ENCODE peak calls at places on chromosomes 12 and 14, in seven cellular contexts. N, P, B, X, F, G and L are unnamed samples.

GRCh38 chr12:49777800-49778748 is 36.7 kb downstream of the TMBIM6 start:
- DNase-seq in N (peak; percentile 62), P (peak; percentile 72), B (peak; percentile 42), X (peak; percentile 64), F (peak; percentile 90), G (peak; percentile 69), L (peak; percentile 59)

GRCh38 chr12:16984484-16984883 is 378.5 kb upstream of the LMO3 start:
- DNase-seq in N (no peak), P (no peak), B (no peak), X (no peak), F (no peak), G (no peak), L (peak; percentile 71)

GRCh38 chr12:121632069-121632970 is 6.0 kb downstream of the ORAI1 start:
- DNase-seq in N (no peak), P (no peak), B (no peak), X (no peak), F (no peak), G (no peak), L (no peak)

GRCh38 chr14:75279153-75279738 is 618 bp downstream of the FOS start:
- DNase-seq in N (peak; percentile 83), P (peak; percentile 57), B (no peak), X (peak; percentile 61), F (peak; percentile 46), G (no peak), L (no peak)

GRCh38 chr12:103401421-103401820 is 94.3 kb downstream of the C12orf42 start:
- DNase-seq in N (no peak), P (peak; percentile 54), B (peak; percentile 7), X (no peak), F (peak; percentile 27), G (peak; percentile 84), L (no peak)

GRCh38 chr14:99252940-99253868 is 18.8 kb downstream of the BCL11B start:
- DNase-seq in N (no peak), P (no peak), B (no peak), X (no peak), F (no peak), G (no peak), L (no peak)

GRCh38 chr12:77847060-77847541 is 16.4 kb downstream of the NAV3 start:
- DNase-seq in N (peak; percentile 43), P (no peak), B (no peak), X (no peak), F (no peak), G (peak; percentile 39), L (peak; percentile 79)

GRCh38 chr12:6226002-6226700 is 26.0 kb downstream of the CD9 start:
- DNase-seq in N (peak; percentile 79), P (peak; percentile 77), B (no peak), X (no peak), F (no peak), G (no peak), L (no peak)

GRCh38 chr12:3152892-3153291 is 75.7 kb downstream of the TSPAN9 start:
- DNase-seq in N (no peak), P (no peak), B (no peak), X (no peak), F (no peak), G (no peak), L (no peak)

GRCh38 chr12:75725505-75726120 is 214.2 kb upstream of the KRR1 start:
- DNase-seq in N (peak; percentile 77), P (no peak), B (peak; percentile 89), X (no peak), F (no peak), G (peak; percentile 87), L (no peak)

GRCh38 chr12:78470354-78471195 is 394.0 kb upstream of the SYT1 start:
- DNase-seq in N (peak; percentile 63), P (peak; percentile 43), B (peak; percentile 37), X (peak; percentile 60), F (peak; percentile 72), G (peak; percentile 64), L (peak; percentile 60)

DNA sequence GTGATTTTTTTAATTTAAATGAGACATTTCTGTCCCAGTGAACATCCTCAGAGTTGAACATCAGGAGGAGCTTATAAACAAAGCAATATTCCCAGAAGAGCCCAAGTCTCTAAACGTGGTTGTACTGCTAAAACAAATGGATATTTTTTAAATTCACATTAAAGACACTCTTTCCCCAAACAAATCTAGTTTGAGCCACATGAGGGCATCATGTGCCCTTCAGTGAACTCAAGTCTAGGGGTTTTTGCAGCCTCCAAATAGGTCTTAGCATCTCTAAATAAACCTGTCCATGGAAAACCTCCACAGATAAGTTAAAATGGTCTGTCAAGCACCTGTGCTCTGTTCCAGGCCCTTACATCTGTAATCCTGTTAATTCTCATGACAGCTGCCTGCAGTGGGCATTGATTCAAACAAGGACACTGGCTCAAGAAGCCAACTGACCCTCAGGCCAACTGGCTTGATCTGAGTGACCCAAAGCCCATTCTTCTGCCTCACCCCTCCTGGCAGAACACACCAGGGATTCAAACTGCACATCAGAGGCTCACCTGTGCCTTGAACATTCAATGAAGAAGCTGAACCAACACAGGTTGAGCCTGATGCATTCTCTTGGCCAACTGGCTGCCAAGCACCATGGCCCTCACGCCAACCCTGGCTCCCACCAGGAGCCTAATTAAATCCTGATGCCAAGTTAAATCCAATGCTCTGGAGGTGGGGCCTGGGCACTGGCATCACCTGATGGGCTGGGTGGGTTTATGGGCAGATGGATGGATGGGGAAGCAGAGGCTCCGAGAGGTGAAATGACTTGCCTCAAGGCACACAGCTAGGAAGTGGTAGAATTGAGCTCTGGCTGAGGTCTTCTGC is 8.6 kb downstream of the ISCU start:
- DNase-seq in N (peak; percentile 77), P (no peak), B (peak; percentile 28), X (peak; percentile 61), F (peak; percentile 57), G (peak; percentile 51), L (peak; percentile 76)
- TF ChIP-seq EZH2phosphoT487 in N (no peak), P (no peak), B (no peak), X (no peak), F (no peak), G (no peak), L (no peak)

GRCh38 chr14:76419399-76419798 is 43.5 kb downstream of the ESRRB start:
- DNase-seq in N (no peak), P (no peak), B (no peak), X (no peak), F (no peak), G (no peak), L (no peak)

GRCh38 chr14:76420827-76421226 is 44.9 kb downstream of the ESRRB start:
- DNase-seq in N (no peak), P (no peak), B (no peak), X (no peak), F (no peak), G (no peak), L (no peak)

GRCh38 chr14:76423534-76423933 is 47.6 kb downstream of the ESRRB start:
- DNase-seq in N (no peak), P (no peak), B (no peak), X (no peak), F (no peak), G (no peak), L (no peak)

GRCh38 chr14:76422662-76423061 is 46.7 kb downstream of the ESRRB start:
- DNase-seq in N (no peak), P (no peak), B (no peak), X (no peak), F (no peak), G (no peak), L (no peak)

GRCh38 chr14:76421662-76422061 is 45.7 kb downstream of the ESRRB start:
- DNase-seq in N (no peak), P (no peak), B (no peak), X (no peak), F (peak; percentile 50), G (no peak), L (no peak)
- H3K27ac ChIP-seq in N (no peak overlapping the region), P (no peak overlapping the region), B (no peak overlapping the region), X (no peak overlapping the region), F (no peak overlapping the region), G (no peak overlapping the region), L (no peak overlapping the region)

GRCh38 chr14:60658116-60658515 is 8.8 kb upstream of the SIX1 start:
- DNase-seq in N (no peak), P (no peak), B (no peak), X (peak; percentile 41), F (peak; percentile 50), G (peak; percentile 8), L (no peak)
- TF ChIP-seq EZH2 in N (no peak), P (no peak), B (no peak), X (peak; percentile 4), F (peak; percentile 78), G (no peak), L (no peak)

GRCh38 chr12:124525927-124526692 is 41.3 kb downstream of the NCOR2 start:
- DNase-seq in N (no peak), P (no peak), B (no peak), X (no peak), F (no peak), G (no peak), L (no peak)

GRCh38 chr12:124530637-124531263 is 36.7 kb downstream of the NCOR2 start:
- DNase-seq in N (no peak), P (no peak), B (no peak), X (no peak), F (no peak), G (no peak), L (no peak)

GRCh38 chr12:124529595-124530276 is 37.7 kb downstream of the NCOR2 start:
- DNase-seq in N (no peak), P (no peak), B (no peak), X (no peak), F (no peak), G (no peak), L (peak; percentile 6)

GRCh38 chr12:124525455-124525854 is 42.0 kb downstream of the NCOR2 start:
- DNase-seq in N (peak; percentile 45), P (no peak), B (no peak), X (no peak), F (no peak), G (no peak), L (no peak)

DNA sequence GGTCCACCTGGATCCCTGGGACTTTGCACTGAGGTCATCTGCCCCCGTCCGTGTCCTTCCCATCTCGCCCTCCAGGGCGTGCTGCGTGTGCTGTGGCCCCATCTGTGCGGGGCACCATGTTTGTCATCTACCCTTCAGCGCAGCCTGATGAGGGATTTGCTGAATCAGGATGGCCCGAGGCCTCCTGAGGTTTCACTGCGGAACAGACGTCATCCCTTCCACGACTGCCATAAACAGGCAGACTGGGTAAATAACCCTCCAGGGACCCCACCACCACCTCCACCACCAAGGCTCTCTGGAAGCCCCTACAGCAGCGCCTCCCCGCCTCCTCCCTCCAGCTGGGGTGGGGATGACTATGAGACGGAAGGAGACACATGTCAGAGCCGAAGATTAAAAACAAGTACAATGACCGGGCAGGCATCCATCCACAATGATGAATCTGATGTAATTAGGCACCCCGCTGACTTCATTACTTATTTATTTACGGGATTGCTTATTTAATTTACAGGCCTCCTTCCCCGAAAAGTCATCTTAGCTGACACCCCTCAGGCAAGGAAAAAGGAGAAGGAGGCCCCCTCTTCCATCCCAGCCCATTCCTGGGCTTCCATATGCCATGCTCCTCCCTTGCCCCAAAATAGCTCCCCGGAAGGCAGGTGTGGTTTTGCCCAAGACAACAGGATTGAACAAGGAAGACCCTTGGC is 39.4 kb downstream of the NCOR2 start:
- DNase-seq in N (peak; percentile 81), P (no peak), B (no peak), X (no peak), F (peak; percentile 56), G (no peak), L (no peak)
- TF ChIP-seq EZH2phosphoT487 in N (no peak), P (no peak), B (no peak), X (no peak), F (no peak), G (no peak), L (no peak)